ENCODE peak calls at places on chromosome 9, in six cellular contexts. A is H1, Y is mesenchymal stem cell, G is IMR-90, L is H9, U is trophoblast cell. Z is an unnamed sample.
A peak's percentile ranks its signal among the peaks of the same experiment; 100 is the strongest.

GRCh38 chr9:116189683-116190082 is 36.1 kb downstream of the PAPPA start:
- DNase-seq in A (no peak), Y (no peak), G (no peak), L (no peak), U (no peak), Z (no peak)

GRCh38 chr9:38234479-38234878 is 158.0 kb upstream of the ALDH1B1 start:
- DNase-seq in A (no peak), Y (no peak), G (no peak), L (no peak), U (no peak), Z (no peak)

GRCh38 chr9:105138306-105138801 is 106.1 kb upstream of the SLC44A1 start:
- DNase-seq in A (no peak), Y (peak; percentile 32), G (no peak), L (peak; percentile 69), U (peak; percentile 14), Z (no peak)

GRCh38 chr9:111632051-111632450 is 917 bp downstream of the DNAJC25 start:
- DNase-seq in A (no peak), Y (peak; percentile 24), G (no peak), L (no peak), U (no peak), Z (no peak)

GRCh38 chr9:99863955-99864354 is 42.3 kb downstream of the NR4A3 start:
- DNase-seq in A (no peak), Y (no peak), G (no peak), L (no peak), U (no peak), Z (no peak)

GRCh38 chr9:34591091-34591910 is 1.8 kb upstream of the CNTFR start:
- DNase-seq in A (peak; percentile 98), Y (peak; percentile 77), G (peak; percentile 60), L (peak; percentile 89), U (peak; percentile 64), Z (peak; percentile 84)

GRCh38 chr9:133732351-133733073 is 5.6 kb downstream of the SARDH start:
- DNase-seq in A (no peak), Y (no peak), G (no peak), L (no peak), U (no peak), Z (no peak)

GRCh38 chr9:132630116-132630515 is 39.7 kb downstream of the DDX31 start:
- DNase-seq in A (no peak), Y (no peak), G (no peak), L (no peak), U (peak; percentile 26), Z (no peak)

GRCh38 chr9:2655411-2655901 is 33.9 kb downstream of the VLDLR start:
- DNase-seq in A (no peak), Y (peak; percentile 84), G (peak; percentile 96), L (no peak), U (no peak), Z (no peak)

GRCh38 chr9:23621166-23621565 is 204.9 kb downstream of the ELAVL2 start:
- DNase-seq in A (no peak), Y (peak; percentile 4), G (no peak), L (no peak), U (no peak), Z (no peak)

GRCh38 chr9:113650207-113651131 is 186.9 kb downstream of the RGS3 start:
- DNase-seq in A (no peak), Y (peak; percentile 58), G (peak; percentile 88), L (peak; percentile 59), U (no peak), Z (no peak)

GRCh38 chr9:127035948-127036347 is 86.5 kb downstream of the ANGPTL2 start:
- DNase-seq in A (no peak), Y (peak; percentile 29), G (no peak), L (no peak), U (no peak), Z (no peak)

GRCh38 chr9:4226331-4227250 is 73.3 kb downstream of the GLIS3 start:
- DNase-seq in A (no peak), Y (peak; percentile 33), G (peak; percentile 16), L (peak; percentile 33), U (no peak), Z (no peak)

GRCh38 chr9:69542942-69543704 is 129.0 kb downstream of the APBA1 start:
- DNase-seq in A (peak; percentile 56), Y (no peak), G (no peak), L (peak; percentile 78), U (no peak), Z (peak; percentile 83)

GRCh38 chr9:32260481-32260880 is 124.0 kb upstream of the ACO1 start:
- DNase-seq in A (no peak), Y (no peak), G (no peak), L (no peak), U (no peak), Z (no peak)

GRCh38 chr9:113649054-113649453 is 185.5 kb downstream of the RGS3 start:
- DNase-seq in A (no peak), Y (no peak), G (peak; percentile 57), L (no peak), U (no peak), Z (no peak)

GRCh38 chr9:97982191-97982718 is 886 bp upstream of the ANP32B start:
- DNase-seq in A (no peak), Y (peak; percentile 9), G (no peak), L (no peak), U (no peak), Z (no peak)

GRCh38 chr9:14314424-14314928 is 535 bp upstream of the NFIB start:
- DNase-seq in A (no peak), Y (peak; percentile 64), G (peak; percentile 66), L (peak; percentile 64), U (peak; percentile 23), Z (no peak)

GRCh38 chr9:131899248-131899882 is 159.5 kb upstream of the RAPGEF1 start:
- DNase-seq in A (no peak), Y (no peak), G (no peak), L (peak; percentile 58), U (no peak), Z (no peak)

GRCh38 chr9:120336753-120337090 is 243.2 kb downstream of the CDK5RAP2 start:
- DNase-seq in A (peak; percentile 31), Y (no peak), G (no peak), L (no peak), U (no peak), Z (no peak)

GRCh38 chr9:29349050-29349449 is 1775.8 kb upstream of the C9orf72 start:
- DNase-seq in A (no peak), Y (peak; percentile 57), G (no peak), L (no peak), U (no peak), Z (no peak)

GRCh38 chr9:22084336-22085035 is 75.4 kb upstream of the CDKN2B start:
- DNase-seq in A (no peak), Y (peak; percentile 90), G (peak; percentile 97), L (no peak), U (peak; percentile 81), Z (no peak)

GRCh38 chr9:83346655-83347393 is 191.4 kb downstream of the FRMD3 start:
- DNase-seq in A (no peak), Y (no peak), G (no peak), L (no peak), U (no peak), Z (no peak)

GRCh38 chr9:70601000-70601929 is 186.8 kb upstream of the KLF9 start:
- DNase-seq in A (no peak), Y (peak; percentile 100), G (peak; percentile 100), L (no peak), U (no peak), Z (no peak)

GRCh38 chr9:68749579-68750159 is 44.6 kb downstream of the PIP5K1B start:
- DNase-seq in A (no peak), Y (no peak), G (no peak), L (no peak), U (peak; percentile 93), Z (no peak)

GRCh38 chr9:128899566-128900322 is 17.8 kb downstream of the LRRC8A start:
- DNase-seq in A (no peak), Y (peak; percentile 22), G (no peak), L (no peak), U (no peak), Z (no peak)

GRCh38 chr9:90003046-90003355 is 398.2 kb downstream of the GADD45G start:
- DNase-seq in A (no peak), Y (no peak), G (no peak), L (no peak), U (no peak), Z (no peak)

GRCh38 chr9:107638922-107639321 is 149.4 kb upstream of the KLF4 start:
- DNase-seq in A (no peak), Y (peak; percentile 89), G (peak; percentile 77), L (no peak), U (no peak), Z (no peak)

GRCh38 chr9:103798620-103799019 is 295.5 kb upstream of the SMC2 start:
- DNase-seq in A (no peak), Y (peak; percentile 1), G (no peak), L (no peak), U (no peak), Z (no peak)

GRCh38 chr9:16515879-16516289 is 354.6 kb downstream of the BNC2 start:
- DNase-seq in A (no peak), Y (peak; percentile 85), G (peak; percentile 84), L (peak; percentile 81), U (no peak), Z (no peak)

GRCh38 chr9:9747787-9748186 is 865.0 kb downstream of the PTPRD start:
- DNase-seq in A (no peak), Y (peak; percentile 4), G (peak; percentile 19), L (no peak), U (peak; percentile 27), Z (no peak)

GRCh38 chr9:6931913-6932312 is 174.1 kb downstream of the KDM4C start:
- DNase-seq in A (no peak), Y (peak; percentile 51), G (peak; percentile 86), L (no peak), U (peak; percentile 86), Z (no peak)
- H4K91ac ChIP-seq in A (no peak overlapping the region), Y (no peak overlapping the region), G (peak overlapping the region; percentile 37), L (no peak overlapping the region), U (no peak overlapping the region), Z (no peak overlapping the region)

GRCh38 chr9:114898741-114899140 is 31.6 kb downstream of the TNFSF8 start:
- DNase-seq in A (no peak), Y (peak; percentile 24), G (no peak), L (no peak), U (no peak), Z (no peak)
- H3K4me1 ChIP-seq in A (no peaks in the 10 kb centered on the region), Y (no peaks in the 10 kb centered on the region), G (peaks cover 46% of the 10 kb centered on the region), L (peaks cover 8% of the 10 kb centered on the region), U (peaks cover 8% of the 10 kb centered on the region), Z (peaks cover 17% of the 10 kb centered on the region)

DNA sequence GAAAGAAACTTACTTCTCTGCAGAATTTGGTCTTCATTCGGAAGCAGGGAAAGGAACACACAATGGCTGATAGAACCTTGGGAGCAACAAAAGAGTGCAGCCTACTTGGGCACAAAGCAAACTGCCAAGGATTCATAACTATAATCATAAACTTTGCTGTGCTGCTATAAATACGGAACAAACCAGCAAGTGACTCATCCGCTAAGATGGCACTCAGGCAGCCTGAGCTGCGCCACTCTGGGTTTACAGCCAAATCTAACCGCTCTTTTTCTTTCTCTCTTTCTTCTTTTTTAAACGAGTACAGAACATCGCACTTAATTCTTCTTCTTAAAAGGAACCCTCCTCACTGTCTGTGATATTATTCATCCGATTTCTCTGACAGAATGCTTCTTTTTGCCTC is 81.1 kb downstream of the PTPN3 start:
- DNase-seq in A (no peak), Y (no peak), G (peak; percentile 10), L (no peak), U (no peak), Z (no peak)
- H4K91ac ChIP-seq in A (no peak overlapping the region), Y (no peak overlapping the region), G (no peak overlapping the region), L (no peak overlapping the region), U (no peak overlapping the region), Z (no peak overlapping the region)

DNA sequence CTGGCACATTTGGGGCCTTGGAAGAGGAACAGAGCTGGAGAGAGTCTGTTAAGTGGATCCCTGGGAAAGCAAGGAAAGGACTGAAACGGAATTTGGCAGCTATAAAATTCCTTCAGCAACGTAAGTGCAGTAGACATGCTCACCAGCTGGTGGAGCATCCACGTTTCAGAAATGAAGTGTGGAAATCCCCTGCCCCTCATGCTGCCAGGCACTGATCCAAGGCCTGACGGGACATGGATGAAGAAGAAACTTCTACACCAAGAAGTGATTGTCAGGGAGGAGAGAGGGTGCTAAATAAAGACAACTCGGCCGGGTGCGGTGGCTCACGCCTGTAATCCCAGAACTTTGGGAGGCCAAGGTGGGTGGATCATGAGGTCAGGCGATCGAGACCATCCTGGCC is 209.3 kb downstream of the ROR2 start:
- DNase-seq in A (no peak), Y (peak; percentile 52), G (peak; percentile 88), L (no peak), U (no peak), Z (no peak)
- H3K4me1 ChIP-seq in A (no peaks in the 10 kb centered on the region), Y (peaks cover 1% of the 10 kb centered on the region), G (peaks cover 2% of the 10 kb centered on the region), L (no peaks in the 10 kb centered on the region), U (no peaks in the 10 kb centered on the region), Z (peaks cover 2% of the 10 kb centered on the region)